ENCODE peak calls at places on chromosomes 13 and 19, in four cellular contexts. J is WTC11, B is SK-N-SH, L is K562. G is an unnamed sample.

GRCh38 chr13:40390290-40391008 is 276.0 kb downstream of the FOXO1 start:
- DNase-seq in J (no peak), L (no peak), B (no peak), G (no peak)

GRCh38 chr13:61608138-61608537 is 192.5 kb upstream of the PCDH20 start:
- DNase-seq in J (peak; percentile 56), L (no peak), B (no peak), G (no peak)

GRCh38 chr19:6801397-6802086 is 29.0 kb downstream of the VAV1 start:
- DNase-seq in B (peak; percentile 32), L (peak; percentile 46), J (peak; percentile 12), G (no peak)

GRCh38 chr13:94239135-94239534 is 240.3 kb downstream of the DCT start:
- DNase-seq in J (no peak), L (no peak), B (no peak), G (no peak)

GRCh38 chr19:39155741-39156140 is 30.2 kb downstream of the PAK4 start:
- DNase-seq in B (no peak), L (no peak), J (no peak), G (no peak)

GRCh38 chr13:35252536-35253205 is 223.8 kb downstream of the MAB21L1 start:
- DNase-seq in J (no peak), L (no peak), B (no peak), G (no peak)

GRCh38 chr13:42137856-42138537 is 89.5 kb downstream of the DGKH start:
- DNase-seq in J (no peak), L (no peak), B (no peak), G (no peak)

GRCh38 chr19:19670070-19670551 is 1.5 kb downstream of the ZNF101 start:
- DNase-seq in J (peak; percentile 46), L (no peak), B (no peak), G (no peak)

GRCh38 chr13:114200673-114201005 is 21.6 kb downstream of the CFAP97D2 start:
- DNase-seq in L (no peak), J (no peak), B (no peak), G (no peak)

GRCh38 chr13:39415403-39415802 is 187.6 kb downstream of the LHFPL6 start:
- DNase-seq in L (no peak), B (peak; percentile 30), J (peak; percentile 56), G (no peak)

GRCh38 chr13:113862766-113863510 is 938 bp downstream of the GAS6 start:
- DNase-seq in J (peak; percentile 55), L (peak; percentile 51), B (peak; percentile 56), G (no peak)

GRCh38 chr13:39963612-39964011 is 308.1 kb downstream of the COG6 start:
- DNase-seq in J (no peak), L (no peak), B (no peak), G (no peak)

GRCh38 chr19:19552811-19553210 is 14.7 kb downstream of the CILP2 start:
- DNase-seq in J (peak; percentile 84), L (peak; percentile 74), B (peak; percentile 83), G (no peak)

GRCh38 chr13:108558489-108558888 is 70.9 kb upstream of the MYO16 start:
- DNase-seq in L (no peak), B (no peak), J (no peak), G (no peak)

GRCh38 chr13:99211421-99212035 is 10.9 kb downstream of the UBAC2 start:
- DNase-seq in L (no peak), J (no peak), B (no peak), G (no peak)

GRCh38 chr13:32825481-32825880 is 190.7 kb upstream of the KL start:
- DNase-seq in B (no peak), L (no peak), J (no peak), G (no peak)

GRCh38 chr19:35022460-35022859 is 7.8 kb upstream of the SCN1B start:
- DNase-seq in J (no peak), B (no peak), L (no peak), G (no peak)

GRCh38 chr19:17719730-17720486 is 628 bp downstream of the MAP1S start:
- DNase-seq in J (no peak), L (peak; percentile 66), B (peak; percentile 79), G (no peak)

GRCh38 chr13:27076411-27076810 is 95.2 kb downstream of the USP12 start:
- DNase-seq in J (no peak), L (no peak), B (no peak), G (no peak)

GRCh38 chr13:22009500-22009899 is 338.6 kb downstream of the FGF9 start:
- DNase-seq in J (no peak), L (no peak), B (no peak), G (no peak)

GRCh38 chr13:67343777-67344176 is 113.6 kb upstream of the PCDH9 start:
- DNase-seq in L (no peak), J (no peak), B (no peak), G (no peak)

GRCh38 chr19:35248310-35249145 is at the start of gene LSR:
- DNase-seq in B (no peak), J (peak; percentile 92), L (peak; percentile 95), G (peak; percentile 89)

GRCh38 chr19:44818470-44818856 is 9.6 kb downstream of the BCAM start:
- DNase-seq in J (no peak), B (no peak), L (no peak), G (no peak)

GRCh38 chr13:46551410-46552301 is 1.3 kb upstream of the LRCH1 start:
- DNase-seq in B (peak; percentile 65), L (peak; percentile 50), J (peak; percentile 82), G (peak; percentile 61)

GRCh38 chr19:16608290-16608704 is 19.7 kb downstream of the MED26 start:
- DNase-seq in L (no peak), B (no peak), J (no peak), G (no peak)

GRCh38 chr13:77318741-77319140 is 8.2 kb downstream of the MYCBP2 start:
- DNase-seq in B (no peak), L (no peak), J (no peak), G (no peak)

GRCh38 chr13:53276265-53276664 is 247.7 kb downstream of the OLFM4 start:
- DNase-seq in L (no peak), B (no peak), J (no peak), G (no peak)
- TF ChIP-seq FOXJ3 in L (no peak), B (no peak), J (no peak), G (no peak)

DNA sequence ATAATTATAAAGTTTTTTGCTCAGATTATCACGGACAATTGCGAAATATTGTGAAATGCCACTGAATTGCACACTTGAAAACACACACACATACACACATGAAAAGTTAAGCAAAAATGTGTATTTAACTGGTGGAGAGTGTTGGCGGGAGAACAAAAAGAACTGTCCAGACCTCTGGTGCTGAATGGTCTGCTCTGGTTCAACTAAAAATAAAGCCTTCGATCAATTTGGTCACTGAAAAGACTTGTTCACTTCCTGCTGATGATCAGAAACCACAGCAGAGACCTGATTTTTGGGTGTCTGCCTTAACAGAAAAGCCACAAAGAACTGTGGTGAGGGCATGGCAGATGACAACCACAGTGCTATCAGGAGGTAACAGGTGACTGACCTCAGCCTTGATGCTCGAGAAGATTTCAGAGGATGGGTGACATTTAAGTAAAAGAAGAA is 4.0 kb upstream of the IGFL1 start:
- DNase-seq in J (no peak), L (peak; percentile 27), B (no peak), G (no peak)
- TF ChIP-seq FOXJ3 in J (no peak), L (no peak), B (no peak), G (no peak)

GRCh38 chr13:80371840-80372509 is 31.0 kb upstream of the SPRY2 start:
- DNase-seq in J (no peak), B (no peak), L (no peak), G (no peak)
- TF ChIP-seq FOXJ3 in J (no peak), B (no peak), L (no peak), G (no peak)

GRCh38 chr19:343941-344624 is 513 bp downstream of the MIER2 start:
- DNase-seq in J (peak; percentile 50), B (peak; percentile 98), L (peak; percentile 92), G (no peak)
- TF ChIP-seq FOXJ3 in J (no peak), B (no peak), L (no peak), G (no peak)

DNA sequence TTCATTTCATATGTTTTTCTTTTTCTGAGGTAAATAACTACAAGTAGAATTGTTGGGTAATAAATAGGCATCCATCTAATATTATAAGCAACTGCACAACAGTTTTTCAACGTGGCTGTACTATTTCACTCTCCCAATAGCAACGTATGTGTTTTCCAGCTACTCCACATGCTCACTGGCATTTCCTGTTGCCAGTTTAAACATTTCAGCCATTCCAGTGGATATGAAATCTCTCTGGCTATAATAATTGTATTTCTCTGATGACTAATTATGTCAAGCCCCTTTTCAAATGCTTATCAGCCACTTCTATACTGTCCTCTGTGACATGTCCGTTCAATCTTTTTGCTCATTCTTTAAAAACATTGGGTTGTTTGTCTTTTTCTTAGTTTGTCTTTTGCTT is 26.8 kb upstream of the ALOX5AP start:
- DNase-seq in J (no peak), L (no peak), B (no peak), G (no peak)
- TF ChIP-seq FOXJ3 in J (no peak), L (no peak), B (no peak), G (no peak)

G was measured in HepG2.